ENCODE peak calls at places on chromosome 13, in five cellular contexts. I, C, K, F and W are unnamed samples. For H3K27me3 and H3K4me1, the result is how much of the 10 kb centered on the place peaks cover.

GRCh38 chr13:42215578-42216421 is 56.2 kb upstream of the AKAP11 start:
- DNase-seq in I (no peak), C (no peak), K (no peak), F (peak), W (no peak)

GRCh38 chr13:106078191-106078590 is 457.3 kb downstream of the EFNB2 start:
- DNase-seq in I (no peak), C (no peak), K (no peak), F (no peak), W (no peak)

GRCh38 chr13:41587490-41587889 is 130.1 kb downstream of the RGCC start:
- DNase-seq in I (no peak), C (no peak), K (no peak), F (no peak), W (no peak)

GRCh38 chr13:101289764-101290163 is 126.5 kb downstream of the NALCN start:
- DNase-seq in I (no peak), C (no peak), K (no peak), F (peak), W (no peak)

GRCh38 chr13:25819856-25820530 is 231.8 kb downstream of the SHISA2 start:
- DNase-seq in I (no peak), C (no peak), K (no peak), F (no peak), W (no peak)

GRCh38 chr13:106593131-106593530 is 25.2 kb upstream of the ARGLU1 start:
- DNase-seq in I (no peak), C (no peak), K (no peak), F (no peak), W (no peak)

GRCh38 chr13:55977436-55977835 is 1163.3 kb upstream of the PRR20A start:
- DNase-seq in I (no peak), C (no peak), K (no peak), F (no peak), W (no peak)

GRCh38 chr13:92510416-92510815 is 716.2 kb upstream of the GPC6 start:
- DNase-seq in I (no peak), C (no peak), K (no peak), F (no peak), W (no peak)

GRCh38 chr13:106337096-106337495 is 198.4 kb downstream of the EFNB2 start:
- DNase-seq in I (no peak), C (no peak), K (no peak), F (no peak), W (no peak)

GRCh38 chr13:112117955-112118302 is 51.0 kb downstream of the SOX1 start:
- DNase-seq in I (no peak), C (peak), K (peak), F (no peak), W (no peak)

GRCh38 chr13:74930402-74931165 is 551.4 kb downstream of the TBC1D4 start:
- DNase-seq in I (no peak), C (no peak), K (no peak), F (no peak), W (no peak)

GRCh38 chr13:36919206-36919832 is 719 bp downstream of the SMAD9 start:
- DNase-seq in I (peak), C (peak), K (peak), F (peak), W (no peak)

GRCh38 chr13:94559201-94559795 is 36.7 kb downstream of the TGDS start:
- DNase-seq in I (no peak), C (no peak), K (no peak), F (no peak), W (no peak)

GRCh38 chr13:26497991-26498423 is 59.5 kb upstream of the WASF3 start:
- DNase-seq in I (no peak), C (no peak), K (no peak), F (no peak), W (no peak)

GRCh38 chr13:58032676-58033440 is 401.3 kb downstream of the PCDH17 start:
- DNase-seq in I (no peak), C (no peak), K (no peak), F (no peak), W (no peak)

GRCh38 chr13:44155422-44156293 is 218.0 kb upstream of the SERP2 start:
- DNase-seq in I (peak), C (peak), K (peak), F (no peak), W (no peak)

GRCh38 chr13:92346046-92346445 is 880.6 kb upstream of the GPC6 start:
- DNase-seq in I (no peak), C (no peak), K (no peak), F (no peak), W (no peak)

GRCh38 chr13:44790289-44790688 is 199.0 kb downstream of the NUFIP1 start:
- DNase-seq in I (no peak), C (no peak), K (peak), F (no peak), W (no peak)

GRCh38 chr13:33678906-33679657 is 138.9 kb upstream of the RFC3 start:
- DNase-seq in I (peak), C (peak), K (peak), F (no peak), W (no peak)

GRCh38 chr13:45361596-45362206 is 20.7 kb upstream of the TPT1 start:
- DNase-seq in I (no peak), C (no peak), K (no peak), F (no peak), W (no peak)

GRCh38 chr13:94966380-94966779 is 254.0 kb upstream of the SOX21 start:
- DNase-seq in I (no peak), C (no peak), K (no peak), F (peak), W (no peak)

GRCh38 chr13:23509781-23510543 is 60.2 kb upstream of the TNFRSF19 start:
- DNase-seq in I (no peak), C (no peak), K (no peak), F (no peak), W (no peak)

GRCh38 chr13:33882804-33883203 is 64.9 kb downstream of the RFC3 start:
- DNase-seq in I (no peak), C (no peak), K (no peak), F (no peak), W (no peak)

GRCh38 chr13:42355841-42356575 is 84.1 kb downstream of the AKAP11 start:
- DNase-seq in I (no peak), C (no peak), K (no peak), F (no peak), W (no peak)

GRCh38 chr13:76421011-76421410 is 465.2 kb downstream of the KCTD12 start:
- DNase-seq in I (no peak), C (no peak), K (no peak), F (no peak), W (no peak)

GRCh38 chr13:46553521-46553885 is 533 bp downstream of the LRCH1 start:
- DNase-seq in I (no peak), C (peak), K (no peak), F (peak), W (no peak)

GRCh38 chr13:27971776-27972618 is 2.9 kb upstream of the CDX2 start:
- DNase-seq in I (no peak), C (no peak), K (peak), F (no peak), W (no peak)
- H3K27me3 ChIP-seq in I (half or more), C (under half), K (under half), F (half or more), W (under half)

GRCh38 chr13:65085977-65086376 is 2144.2 kb downstream of the PCDH9 start:
- DNase-seq in I (no peak), C (no peak), K (no peak), F (no peak), W (no peak)
- TF ChIP-seq POLR2AphosphoS5 in I (no peak), C (no peak), K (no peak), F (no peak), W (no peak)

DNA sequence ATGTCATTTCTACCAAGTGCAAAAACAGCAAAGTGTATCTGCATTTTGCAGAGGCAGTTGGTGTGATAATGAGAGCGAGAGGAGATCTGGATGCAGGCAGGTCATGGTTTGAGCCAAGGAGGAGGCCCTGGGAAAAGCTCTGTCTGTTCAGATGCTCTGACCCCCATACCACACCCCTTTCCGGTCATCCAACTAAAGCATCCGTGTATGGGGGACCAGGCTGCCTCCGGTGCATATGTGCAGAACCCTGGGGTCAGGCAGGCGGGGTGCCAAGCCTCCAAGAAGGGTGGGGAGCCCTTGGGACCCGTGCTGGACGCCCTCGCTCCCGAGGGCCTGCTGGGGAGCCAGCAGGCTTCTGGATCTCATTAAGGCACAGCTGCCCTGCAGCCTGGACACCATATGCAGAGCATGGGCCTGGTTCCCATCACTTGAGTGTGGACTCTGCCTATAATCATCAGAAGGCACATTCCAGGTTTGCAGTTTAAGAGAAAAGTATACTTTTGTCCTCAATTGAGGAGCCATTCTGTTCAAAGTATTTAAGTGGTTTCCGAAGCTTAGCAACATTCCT is 56.1 kb downstream of the ALOX5AP start:
- DNase-seq in I (no peak), C (no peak), K (no peak), F (peak), W (no peak)
- H3K4me1 ChIP-seq in I (under half), C (under half), K (under half), F (under half), W (under half)

DNA sequence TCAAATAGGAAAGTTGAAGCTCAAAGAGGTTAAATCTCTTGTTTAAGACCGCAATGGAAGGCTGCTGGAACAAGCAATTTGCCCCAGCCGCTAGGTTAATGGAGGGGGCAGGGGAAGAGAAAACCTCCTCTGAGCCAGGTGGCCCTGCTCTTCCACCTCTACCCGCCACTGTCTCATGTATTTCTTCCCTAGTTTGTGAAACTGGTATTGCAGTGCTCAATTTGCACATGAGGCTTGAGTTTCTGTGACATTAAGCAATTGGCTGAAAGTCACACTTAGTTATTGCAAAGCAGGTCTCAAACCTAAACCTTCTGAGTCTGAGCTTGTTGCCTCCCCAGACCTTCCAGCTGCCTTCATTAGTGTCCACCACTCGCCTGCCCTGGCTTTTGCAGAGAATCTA is 27.2 kb upstream of the OLFM4 start:
- DNase-seq in I (no peak), C (no peak), K (no peak), F (no peak), W (no peak)
- H3K27me3 ChIP-seq in I (under half), C (under half), K (under half), F (under half), W (under half)

DNA sequence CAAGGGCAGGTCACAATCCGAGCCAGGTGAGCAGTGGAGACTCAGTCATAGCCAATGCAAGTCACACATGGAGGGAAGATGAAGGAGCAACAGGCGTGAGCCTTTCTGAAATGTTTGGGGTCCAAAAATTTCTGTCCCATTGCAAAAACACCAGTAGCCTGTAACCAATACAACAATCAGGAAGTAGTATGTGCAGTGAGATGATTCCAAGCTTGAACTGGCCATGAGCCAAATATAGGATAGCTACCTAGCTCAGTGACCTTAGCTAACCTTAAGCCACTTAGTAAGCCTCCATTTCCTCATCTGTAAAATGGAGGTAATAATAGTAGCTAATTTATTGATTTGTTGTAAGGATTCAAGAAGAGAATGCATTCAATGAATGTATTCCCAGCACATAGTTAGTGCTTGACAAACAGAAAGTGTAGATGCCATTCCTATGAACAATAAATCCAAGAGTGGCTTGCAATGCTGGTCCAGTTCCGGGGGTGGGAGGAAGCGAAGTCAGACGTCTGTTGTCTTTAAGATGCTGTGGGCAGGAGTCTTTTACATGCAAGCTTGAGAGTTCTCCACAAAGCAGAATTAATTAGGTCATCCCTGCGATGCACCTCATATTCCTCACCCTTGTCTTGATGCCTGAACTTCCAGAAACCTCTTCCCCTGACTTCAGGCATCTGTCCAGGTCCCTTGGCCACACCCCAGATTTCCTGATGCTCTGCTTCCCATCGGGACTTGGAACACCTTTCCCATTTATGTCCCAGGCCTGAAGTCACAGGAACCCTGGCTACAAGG is 195.7 kb upstream of the UBL3 start:
- DNase-seq in I (no peak), C (no peak), K (no peak), F (no peak), W (peak)
- TF ChIP-seq POLR2AphosphoS5 in I (no peak), C (no peak), K (no peak), F (no peak), W (no peak)

DNA sequence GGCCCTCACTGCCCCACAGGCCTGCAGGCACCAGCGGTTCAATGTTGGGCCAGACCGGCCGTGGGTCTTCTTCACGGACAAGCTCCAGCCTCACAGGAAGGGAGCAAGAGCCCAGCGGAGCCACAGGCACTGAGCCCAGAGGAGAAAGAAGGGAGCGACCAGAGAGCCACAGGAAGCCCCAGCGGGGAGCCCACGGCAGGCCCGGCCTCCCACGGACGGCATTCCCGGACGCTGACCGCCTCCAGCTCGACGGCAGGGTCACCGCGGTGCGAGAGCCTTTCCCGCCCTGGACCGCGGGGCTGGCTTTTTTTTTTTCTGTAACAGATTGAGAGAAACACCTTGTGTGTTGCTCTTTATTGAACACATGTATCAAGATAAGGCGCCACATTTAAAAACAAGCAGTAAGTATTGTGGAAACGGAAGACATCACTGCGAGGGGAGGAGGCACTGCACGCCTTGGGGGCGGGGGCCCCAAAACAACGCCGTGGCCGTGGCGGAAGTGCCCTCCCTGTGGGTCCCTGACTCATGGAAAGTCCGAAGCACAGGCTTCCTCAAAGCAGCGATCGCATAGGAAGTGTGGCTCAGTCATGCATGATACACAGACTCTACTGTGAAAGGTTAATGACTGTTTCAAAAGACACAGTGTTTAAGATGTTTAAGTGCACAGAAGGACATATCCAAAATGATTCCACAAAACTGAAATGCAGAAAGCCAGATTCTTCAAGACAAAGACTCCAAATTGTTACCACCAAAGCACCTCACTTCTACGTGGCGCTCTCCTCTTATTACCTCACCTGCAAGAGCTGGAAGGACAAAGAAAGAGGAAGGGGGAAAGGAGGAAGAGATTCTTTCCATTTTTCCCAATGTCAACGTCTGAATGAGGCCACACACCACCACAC is 3.5 kb downstream of the RASA3 start:
- DNase-seq in I (peak), C (peak), K (peak), F (no peak), W (no peak)
- H3K4me1 ChIP-seq in I (under half), C (under half), K (under half), F (under half), W (half or more)